ENCODE peak calls at places on chromosomes 16 and 17, in ten cellular contexts. C is IMR-90; W is naive thymus-derived CD4-positive, alpha-beta T cell; E is coronary artery; K is upper lobe of right lung; J is effector memory CD4-positive, alpha-beta T cell; F is tibial nerve; O is PC-3; D is small intestine; U is CD8-positive, alpha-beta T cell. T is an unnamed sample.

GRCh38 chr16:86872833-86873232 is 294.5 kb downstream of the FOXL1 start:
- DNase-seq in C (no peak), W (no peak), E (no peak), K (no peak), J (no peak), F (no peak), O (no peak), D (no peak), U (no peak), T (no peak)

GRCh38 chr16:48123104-48123788 is 32.5 kb downstream of the ABCC12 start:
- DNase-seq in C (peak; percentile 100), W (no peak), E (no peak), K (no peak), J (no peak), F (no peak), O (peak; percentile 98), D (no peak), U (no peak), T (peak; percentile 64)

GRCh38 chr17:77129568-77130301 is 11.0 kb upstream of the SEC14L1 start:
- DNase-seq in C (peak; percentile 28), W (no peak), E (no peak), K (no peak), J (no peak), F (no peak), O (no peak), D (no peak), U (no peak), T (no peak)

GRCh38 chr16:31404353-31405064 is 11.4 kb downstream of the ITGAD start:
- DNase-seq in C (no peak), W (no peak), E (no peak), K (no peak), J (no peak), F (no peak), O (peak; percentile 45), D (no peak), U (no peak), T (no peak)

GRCh38 chr16:4347010-4347409 is 4.1 kb downstream of the PAM16 start:
- DNase-seq in C (no peak), W (no peak), E (no peak), K (peak; percentile 74), J (no peak), F (no peak), O (no peak), D (no peak), U (no peak), T (no peak)

GRCh38 chr16:81493755-81494433 is 49.3 kb downstream of the CMIP start:
- DNase-seq in C (peak; percentile 94), W (no peak), E (no peak), K (no peak), J (no peak), F (no peak), O (peak; percentile 93), D (peak; percentile 93), U (no peak), T (no peak)

GRCh38 chr16:72442381-72443158 is 270.6 kb upstream of the PMFBP1 start:
- DNase-seq in C (peak; percentile 50), W (no peak), E (no peak), K (no peak), J (no peak), F (no peak), O (no peak), D (no peak), U (no peak), T (no peak)

GRCh38 chr17:3602499-3602898 is 6.7 kb downstream of the TRPV1 start:
- DNase-seq in C (peak; percentile 6), W (no peak), E (no peak), K (no peak), J (no peak), F (no peak), O (no peak), D (peak; percentile 28), U (no peak), T (no peak)

GRCh38 chr16:88796278-88796677 is 7.3 kb upstream of the CDT1 start:
- DNase-seq in C (no peak), W (no peak), E (no peak), K (no peak), J (no peak), F (no peak), O (no peak), D (no peak), U (no peak), T (no peak)

GRCh38 chr17:66357037-66357436 is 54.6 kb downstream of the PRKCA start:
- DNase-seq in C (peak; percentile 45), W (no peak), E (no peak), K (no peak), J (no peak), F (no peak), O (peak; percentile 30), D (no peak), U (no peak), T (no peak)

GRCh38 chr17:83055911-83056582 is 23.4 kb upstream of the METRNL start:
- DNase-seq in C (peak; percentile 92), W (no peak), E (peak; percentile 78), K (peak; percentile 53), J (no peak), F (peak; percentile 9), O (peak; percentile 90), D (no peak), U (no peak), T (no peak)

GRCh38 chr17:44518032-44518431 is 14.8 kb upstream of the GPATCH8 start:
- DNase-seq in C (peak; percentile 51), W (no peak), E (no peak), K (no peak), J (no peak), F (no peak), O (no peak), D (no peak), U (no peak), T (no peak)

GRCh38 chr17:64687959-64688358 is 25.9 kb upstream of the SMURF2 start:
- DNase-seq in C (peak; percentile 80), W (no peak), E (no peak), K (no peak), J (no peak), F (no peak), O (peak; percentile 70), D (no peak), U (no peak), T (no peak)

GRCh38 chr17:48541574-48542113 is 3.3 kb downstream of the HOXB2 start:
- DNase-seq in C (peak; percentile 69), W (peak; percentile 45), E (peak; percentile 86), K (peak; percentile 69), J (peak; percentile 22), F (no peak), O (no peak), D (no peak), U (no peak), T (no peak)

GRCh38 chr17:42518755-42519545 is 17.1 kb upstream of the NAGLU start:
- DNase-seq in C (no peak), W (no peak), E (peak; percentile 76), K (peak; percentile 63), J (no peak), F (no peak), O (no peak), D (peak; percentile 88), U (no peak), T (no peak)

GRCh38 chr17:13557077-13557476 is 44.7 kb downstream of the HS3ST3A1 start:
- DNase-seq in C (peak; percentile 85), W (no peak), E (no peak), K (no peak), J (no peak), F (no peak), O (peak; percentile 40), D (no peak), U (no peak), T (no peak)

GRCh38 chr17:71878998-71879397 is 241.8 kb upstream of the SOX9 start:
- DNase-seq in C (no peak), W (no peak), E (no peak), K (no peak), J (no peak), F (no peak), O (no peak), D (no peak), U (no peak), T (no peak)

GRCh38 chr16:1540556-1540855 is 7.0 kb downstream of the TMEM204 start:
- DNase-seq in C (no peak), W (no peak), E (no peak), K (no peak), J (no peak), F (no peak), O (no peak), D (no peak), U (no peak), T (no peak)
- H3K27ac ChIP-seq in C (no peak overlapping the region), W (no peak overlapping the region), E (peak overlapping the region; percentile 91), K (no peak overlapping the region), J (no peak overlapping the region), F (no peak overlapping the region), O (no peak overlapping the region), D (no peak overlapping the region), U (no peak overlapping the region), T (no peak overlapping the region)

DNA sequence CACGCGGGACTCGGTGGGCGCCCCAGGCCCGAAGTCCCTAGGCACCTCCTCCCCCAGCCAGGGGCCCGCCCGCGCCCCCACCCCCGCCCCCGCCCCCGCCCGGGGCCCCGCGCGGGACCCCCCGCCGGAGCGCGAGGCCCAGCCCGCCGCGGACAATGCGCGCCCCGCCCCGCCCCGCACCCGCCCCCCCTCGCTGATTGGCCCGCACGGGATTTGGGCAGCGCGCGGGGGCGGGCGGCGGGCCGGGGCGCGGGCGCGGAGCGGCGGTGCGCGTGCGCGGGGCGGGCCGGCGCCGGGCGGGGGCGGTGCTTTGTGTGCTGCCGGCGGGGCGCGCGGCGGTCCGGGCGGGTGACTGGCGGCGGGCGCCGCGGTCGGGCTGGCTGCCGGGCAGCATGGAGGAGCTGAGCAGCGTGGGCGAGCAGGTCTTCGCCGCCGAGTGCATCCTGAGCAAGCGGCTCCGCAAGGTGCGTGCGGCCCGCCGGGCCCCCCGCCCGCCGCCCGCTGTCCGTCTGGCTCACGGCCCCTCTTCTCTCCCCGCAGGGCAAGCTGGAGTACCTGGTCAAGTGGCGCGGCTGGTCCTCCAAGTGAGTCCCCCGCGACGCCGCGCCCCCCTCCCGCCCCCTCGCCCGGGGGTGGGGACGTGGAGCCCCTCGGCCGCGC is at the start of gene CBX2:
- DNase-seq in C (peak; percentile 42), W (peak; percentile 70), E (no peak), K (peak; percentile 90), J (peak; percentile 71), F (peak; percentile 39), O (peak; percentile 78), D (peak; percentile 65), U (peak; percentile 60), T (peak; percentile 56)
- H3K27ac ChIP-seq in C (peak within 1 kb of the TSS; percentile 9), W (no peak within 1 kb of the TSS), E (peak within 1 kb of the TSS; percentile 69), K (peak within 1 kb of the TSS; percentile 63), J (no peak within 1 kb of the TSS), F (peak within 1 kb of the TSS; percentile 88), O (peak within 1 kb of the TSS; percentile 17), D (no peak within 1 kb of the TSS), U (no peak within 1 kb of the TSS), T (peak within 1 kb of the TSS; percentile 13)

DNA sequence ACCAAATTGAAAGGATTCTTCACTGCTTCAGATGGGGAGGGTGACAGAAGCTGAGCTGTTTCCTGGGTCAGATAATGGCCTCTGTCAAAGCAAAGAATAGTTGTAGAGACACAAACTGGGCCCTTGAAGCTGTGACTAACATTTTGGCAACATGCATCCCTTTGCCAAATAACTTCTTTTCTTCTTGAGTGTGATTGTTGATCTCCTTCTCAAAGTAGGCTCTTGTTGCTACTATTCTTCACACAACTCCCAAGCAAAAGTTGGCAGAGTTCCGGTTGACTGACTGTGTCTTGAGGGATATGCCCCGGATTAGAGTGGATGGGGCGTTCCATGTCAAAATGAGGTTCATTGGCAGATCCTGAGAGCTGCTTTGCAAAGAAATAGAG is 5.6 kb downstream of the WIPF2 start:
- DNase-seq in C (peak; percentile 55), W (no peak), E (no peak), K (no peak), J (no peak), F (peak; percentile 45), O (no peak), D (no peak), U (no peak), T (peak; percentile 54)
- H3K27ac ChIP-seq in C (no peak overlapping the region), W (no peak overlapping the region), E (peak overlapping the region; percentile 69), K (peak overlapping the region; percentile 49), J (no peak overlapping the region), F (peak overlapping the region; percentile 36), O (no peak overlapping the region), D (peak overlapping the region; percentile 63), U (no peak overlapping the region), T (peak overlapping the region; percentile 56)

GRCh38 chr17:50192873-50193274 is 8.6 kb downstream of the COL1A1 start:
- DNase-seq in C (no peak), W (no peak), E (no peak), K (no peak), J (no peak), F (no peak), O (no peak), D (no peak), U (no peak), T (no peak)
- H3K27ac ChIP-seq in C (peak overlapping the region; percentile 99), W (no peak overlapping the region), E (peak overlapping the region; percentile 97), K (no peak overlapping the region), J (no peak overlapping the region), F (no peak overlapping the region), O (no peak overlapping the region), D (no peak overlapping the region), U (no peak overlapping the region), T (no peak overlapping the region)